ENCODE peak calls at places on chromosomes 13 and 19, in seven cellular contexts. Z, C, P, J, V, S and N are unnamed samples.

GRCh38 chr13:36736119-36736726 is 62.4 kb downstream of the SERTM1 start:
- DNase-seq in P (peak), S (peak), C (peak), Z (no peak), V (peak), J (peak), N (peak)

GRCh38 chr13:94435604-94436226 is 43.8 kb downstream of the DCT start:
- DNase-seq in S (peak), C (peak), P (no peak), J (no peak), Z (no peak), V (no peak), N (peak)

GRCh38 chr19:44796701-44797115 is 12.2 kb upstream of the BCAM start:
- DNase-seq in S (no peak), Z (no peak), J (no peak), V (peak), P (peak), C (peak), N (no peak)

GRCh38 chr19:38145627-38146026 is 78.4 kb downstream of the DPF1 start:
- DNase-seq in S (no peak), Z (no peak), J (no peak), P (peak), V (no peak), C (no peak), N (no peak)

GRCh38 chr19:8363803-8364771 is at the start of gene ANGPTL4:
- DNase-seq in Z (peak), V (peak), C (peak), S (peak), J (peak), P (peak), N (peak)

GRCh38 chr13:98260357-98261164 is 83.5 kb upstream of the RNF113B start:
- DNase-seq in J (no peak), V (peak), C (no peak), Z (no peak), S (no peak), P (no peak), N (no peak)

GRCh38 chr13:71118779-71119364 is 748.1 kb downstream of the DACH1 start:
- DNase-seq in J (no peak), S (no peak), V (no peak), P (no peak), Z (no peak), C (no peak), N (peak)

GRCh38 chr13:44516771-44517170 is 59.4 kb downstream of the TSC22D1 start:
- DNase-seq in Z (no peak), P (no peak), V (no peak), C (no peak), J (no peak), S (peak), N (no peak)

GRCh38 chr13:91346848-91347211 is 657 bp upstream of the MIR17HG start:
- DNase-seq in J (no peak), Z (no peak), V (peak), C (no peak), P (peak), S (no peak), N (peak)

GRCh38 chr19:45496349-45496953 is 396 bp downstream of the RTN2 start:
- DNase-seq in S (no peak), V (no peak), P (peak), Z (peak), C (no peak), J (peak), N (peak)

GRCh38 chr19:13826652-13827235 is 31.5 kb downstream of the ZSWIM4 start:
- DNase-seq in P (no peak), C (no peak), S (no peak), J (no peak), Z (no peak), V (no peak), N (no peak)

GRCh38 chr13:72960541-72960940 is 98.3 kb upstream of the KLF5 start:
- DNase-seq in C (no peak), P (no peak), J (no peak), S (no peak), Z (no peak), V (peak), N (no peak)

GRCh38 chr19:50902640-50903039 is 8.6 kb downstream of the KLK4 start:
- DNase-seq in S (no peak), V (no peak), C (no peak), P (no peak), Z (no peak), J (no peak), N (no peak)

GRCh38 chr19:44643605-44644390 is at the start of gene PVR:
- DNase-seq in J (peak), P (peak), V (peak), C (peak), S (no peak), Z (peak), N (peak)

GRCh38 chr19:16509141-16510061 is 13.2 kb downstream of the C19orf44 start:
- DNase-seq in Z (no peak), V (peak), S (no peak), P (peak), C (peak), J (no peak), N (no peak)

GRCh38 chr13:88544836-88545235 is 873.7 kb downstream of the SLITRK5 start:
- DNase-seq in V (no peak), Z (no peak), S (no peak), C (no peak), P (no peak), J (no peak), N (no peak)

GRCh38 chr13:40629678-40630384 is 36.6 kb downstream of the FOXO1 start:
- DNase-seq in Z (no peak), S (no peak), J (no peak), V (no peak), P (no peak), C (no peak), N (no peak)

GRCh38 chr13:101242720-101243119 is 173.6 kb downstream of the NALCN start:
- DNase-seq in P (no peak), V (no peak), S (no peak), J (no peak), Z (no peak), C (peak), N (no peak)

GRCh38 chr19:50501186-50501567 is 9.8 kb downstream of the JOSD2 start:
- DNase-seq in J (no peak), S (no peak), V (peak), C (no peak), Z (no peak), P (no peak), N (no peak)

GRCh38 chr19:5006201-5006600 is 37.3 kb downstream of the KDM4B start:
- DNase-seq in V (no peak), S (no peak), J (no peak), C (peak), P (peak), Z (no peak), N (peak)

GRCh38 chr19:38183227-38183914 is 40.7 kb downstream of the DPF1 start:
- DNase-seq in J (peak), Z (no peak), P (peak), C (no peak), S (no peak), V (no peak), N (no peak)

GRCh38 chr19:38512277-38512676 is 78.8 kb downstream of the RYR1 start:
- DNase-seq in S (no peak), P (no peak), Z (no peak), C (no peak), J (no peak), V (no peak), N (no peak)

GRCh38 chr19:6837525-6837924 is 49.9 kb upstream of the ADGRE1 start:
- DNase-seq in J (no peak), S (no peak), V (no peak), C (no peak), Z (no peak), P (no peak), N (no peak)

GRCh38 chr19:58279042-58279924 is 528 bp downstream of the ZNF8 start:
- DNase-seq in C (peak), J (peak), P (peak), V (peak), S (no peak), Z (peak), N (peak)
- TF ChIP-seq POLR2A in C (no peak), J (no peak), P (peak), V (no peak), S (peak), Z (no peak), N (peak)

DNA sequence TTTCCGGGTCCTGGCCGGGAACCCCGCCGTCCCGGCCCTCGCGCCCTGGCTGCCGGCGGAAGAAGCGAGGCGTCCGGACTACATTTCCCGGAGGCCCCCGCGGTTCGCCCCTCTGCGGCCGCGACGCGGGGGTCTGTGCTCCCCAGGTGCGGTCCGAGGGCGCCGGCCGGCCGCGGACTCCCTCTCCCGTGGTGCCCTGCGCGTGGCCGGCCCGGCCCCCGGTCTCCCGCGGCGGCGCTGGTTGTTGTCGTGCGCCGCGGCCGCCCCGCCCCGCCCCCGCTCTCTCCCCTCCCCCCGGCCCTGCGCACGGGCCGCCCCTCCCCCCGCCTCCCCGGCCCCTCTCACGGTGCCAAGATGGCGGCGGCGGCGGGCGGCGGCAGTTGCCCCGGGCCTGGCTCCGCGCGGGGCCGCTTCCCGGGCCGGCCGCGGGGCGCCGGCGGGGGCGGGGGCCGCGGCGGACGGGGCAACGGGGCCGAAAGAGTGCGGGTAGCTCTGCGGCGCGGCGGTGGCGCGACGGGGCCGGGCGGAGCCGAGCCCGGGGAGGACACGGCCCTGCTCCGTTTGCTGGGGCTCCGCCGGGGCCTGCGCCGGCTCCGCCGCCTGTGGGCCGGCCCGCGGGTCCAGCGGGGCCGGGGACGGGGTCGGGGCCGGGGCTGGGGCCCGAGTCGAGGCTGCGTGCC is at the start of gene KMT2B:
- DNase-seq in V (no peak), S (no peak), C (no peak), J (peak), P (no peak), Z (no peak), N (peak)
- TF ChIP-seq POLR2A in V (no peak), S (no peak), C (no peak), J (peak), P (no peak), Z (no peak), N (no peak)

GRCh38 chr19:17605761-17606745 is 50.6 kb downstream of the COLGALT1 start:
- DNase-seq in C (peak), Z (peak), J (peak), V (peak), S (peak), P (peak), N (peak)
- TF ChIP-seq POLR2A in C (no peak), Z (no peak), J (peak), V (no peak), S (peak), P (no peak), N (no peak)

DNA sequence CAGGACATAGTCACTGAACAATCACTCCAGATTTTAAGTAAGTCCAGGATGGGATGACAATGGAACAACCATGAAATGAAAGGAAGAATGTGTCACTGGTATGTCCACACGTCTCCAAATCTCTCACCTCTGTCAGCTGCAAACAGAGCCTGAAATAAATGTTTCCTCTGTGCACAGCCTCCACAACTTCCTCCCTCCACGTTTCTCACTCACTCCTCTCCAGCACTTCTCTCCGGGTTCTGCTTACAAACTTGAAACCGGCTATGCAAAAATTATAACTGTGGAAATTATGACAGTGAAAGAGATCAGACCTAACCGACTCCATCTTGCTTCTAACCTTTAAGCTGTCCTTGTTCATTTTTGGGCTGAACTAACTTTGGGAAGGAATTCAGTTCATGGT is 35.0 kb upstream of the ALOX5AP start:
- DNase-seq in V (no peak), P (no peak), C (no peak), J (no peak), Z (no peak), S (no peak), N (no peak)
- TF ChIP-seq POLR2A in V (no peak), P (no peak), C (no peak), J (no peak), Z (no peak), S (no peak), N (no peak)

GRCh38 chr19:48271531-48272151 is 1.8 kb downstream of the ZNF114 start:
- DNase-seq in V (peak), J (peak), S (no peak), C (peak), P (peak), Z (peak), N (peak)
- TF ChIP-seq POLR2A in V (no peak), J (no peak), S (peak), C (no peak), P (no peak), Z (no peak), N (no peak)

DNA sequence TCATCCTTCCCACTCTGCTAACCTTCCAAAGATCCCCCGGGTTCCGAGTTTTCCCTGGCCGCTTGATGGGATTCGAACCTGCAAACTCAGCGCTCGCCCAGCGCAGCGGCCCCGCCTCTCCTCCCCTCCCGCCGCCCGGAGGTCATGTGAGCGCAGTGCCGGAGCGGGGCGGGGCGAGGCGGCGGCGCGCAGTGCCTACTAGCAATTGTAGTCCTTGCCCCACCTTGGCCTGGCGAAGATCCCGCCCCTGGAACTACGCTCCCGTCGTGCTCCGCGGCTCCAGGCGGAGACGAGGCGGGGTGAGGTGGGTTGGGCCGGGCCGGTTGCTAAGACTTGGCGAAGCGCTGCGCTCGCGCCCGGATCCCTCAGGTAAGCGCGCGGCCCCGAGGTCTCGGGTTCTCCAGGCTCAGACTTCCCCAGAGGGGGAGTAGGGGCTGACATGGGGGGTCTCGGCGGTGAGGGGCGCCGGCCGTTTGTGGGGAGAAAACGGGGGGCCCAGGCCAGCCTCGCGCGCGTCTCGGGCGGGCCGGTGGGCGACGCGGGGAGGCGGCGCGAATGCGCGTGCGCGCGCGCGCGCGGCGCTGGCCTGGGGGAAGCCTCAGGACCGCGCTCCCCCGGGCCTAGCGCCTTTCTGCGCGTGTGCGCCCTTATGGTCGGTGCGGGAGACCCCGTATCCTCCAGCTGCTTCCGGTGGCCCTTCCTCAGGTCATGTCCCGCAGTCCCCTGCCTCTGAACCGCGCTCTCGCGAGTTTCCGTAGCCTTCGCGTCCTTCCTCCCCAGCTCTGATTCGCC is at the start of the genes ADAT3 and SCAMP4:
- DNase-seq in S (peak), V (peak), P (peak), C (peak), J (peak), Z (peak), N (peak)
- TF ChIP-seq POLR2A in S (peak), V (peak), P (peak), C (peak), J (peak), Z (no peak), N (peak)

GRCh38 chr19:42280761-42281174 is 11.7 kb downstream of the CIC start:
- DNase-seq in S (no peak), C (peak), J (peak), V (peak), P (peak), Z (peak), N (no peak)

GRCh38 chr19:42279902-42280760 is 11.1 kb downstream of the CIC start:
- DNase-seq in C (peak), S (peak), Z (peak), V (peak), J (peak), P (peak), N (peak)

GRCh38 chr19:42282810-42283247 is 13.8 kb downstream of the CIC start:
- DNase-seq in J (no peak), Z (no peak), C (no peak), V (no peak), S (no peak), P (no peak), N (no peak)

GRCh38 chr19:42282036-42282762 is 13.1 kb downstream of the CIC start:
- DNase-seq in J (peak), V (no peak), C (peak), Z (peak), P (no peak), S (no peak), N (peak)

DNA sequence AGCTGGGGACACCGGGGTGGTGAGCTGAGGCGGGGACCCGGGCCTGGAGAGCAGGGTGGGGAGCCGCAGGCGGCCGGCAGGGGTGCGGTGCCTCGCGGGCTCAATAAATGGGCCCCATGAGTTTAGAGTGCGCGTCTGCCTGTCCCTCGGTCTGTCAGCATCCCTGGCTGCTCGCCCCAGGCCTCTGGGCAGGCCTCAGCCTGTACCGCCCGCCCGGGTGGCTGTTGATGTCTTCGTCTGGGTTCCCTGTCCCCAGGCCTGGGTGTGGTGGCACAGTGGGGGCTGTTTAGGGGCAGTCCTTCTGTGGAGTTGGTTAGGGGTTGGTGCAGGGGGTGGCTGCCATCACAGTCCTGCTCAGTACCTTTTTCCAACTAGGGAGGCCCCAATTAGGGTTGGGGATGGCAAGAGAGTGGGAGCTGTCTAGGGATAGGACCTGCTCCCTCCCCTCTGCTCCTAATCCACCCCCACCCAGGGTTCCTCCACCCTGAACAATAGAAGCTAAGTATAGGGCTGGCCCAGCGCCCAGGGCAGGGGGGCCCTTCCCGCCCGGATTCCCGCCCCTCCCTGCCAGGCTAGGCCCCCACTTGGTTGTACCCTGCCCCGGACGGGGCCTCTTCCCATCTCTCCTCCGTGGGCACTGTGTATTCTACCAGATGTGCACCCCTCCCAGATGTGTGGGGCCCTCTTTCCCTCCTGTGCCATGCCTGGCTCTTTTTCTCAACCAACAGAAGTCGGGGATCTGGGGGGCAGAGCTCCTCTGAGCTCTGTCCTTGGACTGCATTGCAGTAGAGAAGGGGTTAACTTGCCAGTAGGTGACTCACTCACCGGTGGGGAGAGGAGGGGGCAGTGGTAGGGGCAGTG is 12.4 kb downstream of the CIC start:
- DNase-seq in S (no peak), Z (peak), P (peak), V (peak), C (peak), J (peak), N (peak)
- TF ChIP-seq POLR2A in S (no peak), Z (no peak), P (no peak), V (no peak), C (no peak), J (peak), N (no peak)

GRCh38 chr19:47607564-47608073 is 1.3 kb upstream of the BICRA start:
- DNase-seq in V (no peak), S (no peak), J (no peak), P (no peak), C (no peak), Z (no peak), N (no peak)

GRCh38 chr19:47610546-47610894 is 1.6 kb downstream of the BICRA start:
- DNase-seq in P (no peak), V (no peak), C (no peak), J (no peak), S (no peak), Z (no peak), N (peak)

GRCh38 chr19:47608074-47608907 is 643 bp upstream of the BICRA start:
- DNase-seq in J (peak), V (peak), S (peak), C (peak), Z (peak), P (peak), N (peak)

GRCh38 chr19:47609885-47610545 is 1.1 kb downstream of the BICRA start:
- DNase-seq in Z (no peak), V (peak), P (peak), C (peak), S (no peak), J (peak), N (peak)

DNA sequence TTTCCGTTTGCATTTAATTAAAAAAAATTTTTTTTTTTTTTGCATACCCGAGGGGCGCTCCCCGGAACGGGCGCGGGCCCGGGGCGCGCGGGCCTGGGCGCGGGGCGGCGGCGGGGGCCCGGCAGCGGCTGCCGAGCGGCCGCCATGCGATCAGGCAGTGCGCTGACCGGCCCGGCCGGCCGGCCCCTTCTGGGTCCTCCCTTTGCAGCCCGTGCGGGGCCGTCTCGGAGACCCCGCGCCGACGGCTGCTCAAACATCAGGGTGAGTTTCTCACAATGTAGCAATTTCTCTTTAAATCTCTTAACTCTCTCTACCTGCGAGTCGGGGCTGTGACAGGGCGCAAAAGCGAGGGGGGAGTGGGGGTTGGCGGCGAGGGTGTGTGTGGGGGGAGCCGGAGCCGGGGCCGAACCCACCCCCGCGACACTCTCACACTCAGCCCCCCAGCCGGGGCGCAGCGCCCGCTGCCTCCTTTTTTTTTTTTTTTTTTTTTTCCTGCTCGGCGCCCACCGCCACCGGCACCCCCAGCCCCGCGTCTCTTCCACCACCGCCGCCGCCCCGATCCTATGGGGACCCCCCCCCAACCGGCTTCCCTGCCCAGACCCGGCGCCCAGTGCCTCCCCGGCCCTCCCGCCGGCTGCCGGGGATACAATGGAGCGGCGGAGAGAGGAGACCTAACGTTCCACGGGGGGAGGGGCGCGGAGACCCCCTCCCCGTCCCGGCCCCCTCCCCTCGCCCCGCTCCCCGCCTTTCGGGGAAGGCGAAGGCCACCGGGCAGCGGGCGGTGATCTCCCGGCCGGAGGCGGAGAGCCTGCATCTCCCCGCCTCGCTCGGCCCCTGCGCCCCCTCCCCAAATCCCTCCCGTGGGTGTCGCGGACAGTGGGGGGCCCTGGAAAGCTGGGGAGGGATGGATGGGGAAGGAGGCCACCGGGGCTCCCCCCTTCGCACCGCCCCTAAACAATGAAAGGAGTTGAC is at the start of gene BICRA:
- DNase-seq in P (peak), J (peak), V (peak), C (peak), Z (peak), S (no peak), N (peak)
- TF ChIP-seq POLR2A in P (no peak), J (peak), V (no peak), C (no peak), Z (no peak), S (no peak), N (no peak)